ENCODE peak calls at places on chromosomes 5 and 9, in eight cellular contexts. F, K, W, S, V, Y, I and A are unnamed samples.

GRCh38 chr9:105656131-105656921 is 5.9 kb upstream of the TAL2 start:
- DNase-seq in I (no peak), V (no peak), Y (no peak), F (no peak), W (peak; percentile 65), K (no peak), S (no peak), A (peak; percentile 62)

GRCh38 chr5:18984559-18985080 is 1003.4 kb downstream of the CDH18 start:
- DNase-seq in I (no peak), K (no peak), F (no peak), W (no peak), S (no peak), V (no peak), Y (no peak), A (no peak)

GRCh38 chr9:37922391-37923120 is 18.6 kb upstream of the SLC25A51 start:
- DNase-seq in W (no peak), V (no peak), Y (no peak), F (no peak), I (no peak), S (no peak), K (no peak), A (no peak)

GRCh38 chr5:154220625-154221024 is 30.1 kb downstream of the GALNT10 start:
- DNase-seq in V (no peak), W (no peak), F (no peak), I (peak; percentile 45), Y (peak; percentile 71), S (no peak), K (no peak), A (no peak)

GRCh38 chr5:51347704-51348103 is 35.5 kb upstream of the ISL1 start:
- DNase-seq in Y (no peak), S (no peak), V (no peak), F (no peak), I (no peak), K (no peak), W (no peak), A (no peak)

GRCh38 chr9:89929721-89930480 is 325.1 kb downstream of the GADD45G start:
- DNase-seq in K (no peak), F (no peak), S (no peak), Y (no peak), W (peak; percentile 41), I (no peak), V (no peak), A (no peak)

GRCh38 chr5:59560553-59560952 is 333.0 kb downstream of the PDE4D start:
- DNase-seq in F (no peak), V (no peak), S (no peak), K (no peak), W (no peak), I (no peak), Y (no peak), A (no peak)

GRCh38 chr5:33231935-33232334 is 208.8 kb upstream of the TARS1 start:
- DNase-seq in S (no peak), V (peak; percentile 10), Y (peak; percentile 57), I (no peak), W (no peak), K (no peak), F (no peak), A (no peak)

GRCh38 chr5:77143998-77144836 is 57.1 kb upstream of the ZBED3 start:
- DNase-seq in V (peak; percentile 56), I (peak; percentile 40), S (peak; percentile 7), Y (peak; percentile 92), F (peak; percentile 42), K (peak; percentile 86), W (peak; percentile 83), A (peak; percentile 88)

GRCh38 chr9:132789706-132790105 is 88.4 kb downstream of the AK8 start:
- DNase-seq in W (no peak), S (no peak), V (no peak), K (no peak), Y (no peak), I (no peak), F (no peak), A (no peak)

GRCh38 chr5:148979104-148979723 is 83.6 kb downstream of the SH3TC2 start:
- DNase-seq in K (no peak), S (no peak), F (no peak), W (no peak), V (no peak), I (no peak), Y (no peak), A (no peak)

GRCh38 chr9:99489043-99489378 is 266.9 kb downstream of the SEC61B start:
- DNase-seq in F (no peak), Y (peak; percentile 78), K (no peak), W (no peak), V (peak; percentile 16), I (peak; percentile 41), S (no peak), A (no peak)

GRCh38 chr9:93298498-93299417 is 114.8 kb downstream of the WNK2 start:
- DNase-seq in K (no peak), Y (no peak), W (no peak), V (no peak), I (no peak), S (no peak), F (no peak), A (no peak)

GRCh38 chr5:106380736-106381135 is 1290.0 kb downstream of the EFNA5 start:
- DNase-seq in F (no peak), K (no peak), S (no peak), V (peak; percentile 30), I (no peak), W (no peak), Y (peak; percentile 75), A (no peak)

GRCh38 chr9:135865531-135865930 is 41.8 kb downstream of the CAMSAP1 start:
- DNase-seq in Y (no peak), S (no peak), V (no peak), I (no peak), W (no peak), K (no peak), F (no peak), A (no peak)